ENCODE peak calls at places on chromosomes 11 and 22, in four cellular contexts. X is body of pancreas, Y is SJSA1, L is substantia nigra. Q is an unnamed sample.

GRCh38 chr11:116819049-116819448 is 4.1 kb downstream of the APOA4 start:
- DNase-seq in X (no peak), Y (no peak), L (no peak), Q (no peak)

GRCh38 chr22:39244496-39245129 is at the start of gene PDGFB:
- DNase-seq in X (peak), Y (no peak), L (peak), Q (no peak)

GRCh38 chr11:16883179-16883578 is 131.0 kb downstream of the PLEKHA7 start:
- DNase-seq in X (no peak), Y (no peak), L (no peak), Q (no peak)

GRCh38 chr22:45617948-45618347 is 53.7 kb upstream of the ATXN10 start:
- DNase-seq in X (no peak), Y (no peak), L (no peak), Q (no peak)

GRCh38 chr22:26616650-26617049 is 1.2 kb downstream of the CRYBB1 start:
- DNase-seq in X (no peak), Y (no peak), L (no peak), Q (peak)

GRCh38 chr11:30710216-30710615 is 124.1 kb upstream of the MPPED2 start:
- DNase-seq in X (no peak), Y (no peak), L (no peak), Q (peak)

GRCh38 chr11:134504146-134504905 is 92.3 kb upstream of the B3GAT1 start:
- DNase-seq in X (no peak), Y (no peak), L (no peak), Q (no peak)

GRCh38 chr22:46064236-46064965 is 85.9 kb upstream of the PPARA start:
- DNase-seq in X (peak), Y (peak), L (no peak), Q (no peak)

GRCh38 chr11:4038973-4039372 is 55.6 kb upstream of the RRM1 start:
- DNase-seq in X (no peak), Y (no peak), L (no peak), Q (no peak)

GRCh38 chr22:40768187-40768586 is 51.0 kb downstream of the SLC25A17 start:
- DNase-seq in X (no peak), Y (no peak), L (no peak), Q (no peak)

GRCh38 chr11:44626645-44627044 is 61.2 kb downstream of the CD82 start:
- DNase-seq in X (no peak), Y (no peak), L (no peak), Q (no peak)

GRCh38 chr11:115912484-115912945 is 408.3 kb upstream of the CADM1 start:
- DNase-seq in X (no peak), Y (no peak), L (no peak), Q (no peak)

GRCh38 chr22:44667829-44668189 is 34.2 kb upstream of the PRR5 start:
- DNase-seq in X (peak), Y (no peak), L (no peak), Q (no peak)

GRCh38 chr11:57556041-57556440 is 11.4 kb downstream of the UBE2L6 start:
- DNase-seq in X (no peak), Y (no peak), L (no peak), Q (no peak)

GRCh38 chr11:5851002-5851401 is 6.5 kb downstream of the OR52E8 start:
- DNase-seq in X (no peak), Y (no peak), L (no peak), Q (no peak)

GRCh38 chr11:2102132-2102882 is 36.9 kb downstream of the IGF2 start:
- DNase-seq in X (no peak), Y (no peak), L (no peak), Q (no peak)

DNA sequence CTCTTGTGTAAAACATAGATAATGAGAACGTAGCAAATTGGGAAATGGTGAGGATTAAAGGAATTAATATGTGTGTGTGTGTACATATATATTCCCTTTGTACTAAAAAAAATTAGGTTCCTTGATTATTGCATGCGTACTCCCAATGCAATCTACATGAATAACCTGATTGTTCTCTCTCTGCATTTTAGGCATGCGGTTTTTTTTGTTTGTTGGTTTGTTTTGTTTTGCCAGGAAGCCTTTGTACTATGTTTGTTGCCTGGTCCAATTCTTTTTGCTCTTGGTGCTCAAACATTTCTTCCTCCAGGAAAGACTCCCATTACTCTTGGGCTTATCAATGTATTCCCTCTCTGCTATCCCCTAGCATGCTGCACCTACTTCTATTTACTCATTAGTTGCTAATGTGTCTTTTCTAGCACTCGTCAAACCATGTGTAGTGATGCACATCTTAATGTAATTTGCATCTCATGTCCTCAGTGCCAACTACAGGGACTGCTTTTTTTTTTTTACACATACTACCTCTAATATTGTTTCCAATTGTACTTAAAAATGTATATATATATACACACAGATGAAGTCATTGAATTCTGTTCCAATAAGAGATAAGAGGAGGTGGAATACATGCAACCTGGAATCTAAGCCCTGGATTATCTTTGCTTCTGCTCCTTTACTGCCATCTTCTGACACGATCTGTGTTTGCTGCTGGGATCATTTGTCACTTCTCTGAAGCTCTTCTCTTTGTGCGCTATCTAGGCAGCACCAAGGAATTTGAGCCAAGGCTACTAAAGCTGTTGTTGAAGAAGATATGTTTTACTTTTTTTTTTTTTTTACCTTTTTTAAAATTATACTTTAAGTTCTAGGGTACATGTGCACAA is 197.2 kb upstream of the ANO3 start:
- DNase-seq in X (no peak), Y (no peak), L (no peak), Q (peak)
- H3K27ac ChIP-seq in X (no peak), Y (no peak), L (no peak), Q (no peak)

DNA sequence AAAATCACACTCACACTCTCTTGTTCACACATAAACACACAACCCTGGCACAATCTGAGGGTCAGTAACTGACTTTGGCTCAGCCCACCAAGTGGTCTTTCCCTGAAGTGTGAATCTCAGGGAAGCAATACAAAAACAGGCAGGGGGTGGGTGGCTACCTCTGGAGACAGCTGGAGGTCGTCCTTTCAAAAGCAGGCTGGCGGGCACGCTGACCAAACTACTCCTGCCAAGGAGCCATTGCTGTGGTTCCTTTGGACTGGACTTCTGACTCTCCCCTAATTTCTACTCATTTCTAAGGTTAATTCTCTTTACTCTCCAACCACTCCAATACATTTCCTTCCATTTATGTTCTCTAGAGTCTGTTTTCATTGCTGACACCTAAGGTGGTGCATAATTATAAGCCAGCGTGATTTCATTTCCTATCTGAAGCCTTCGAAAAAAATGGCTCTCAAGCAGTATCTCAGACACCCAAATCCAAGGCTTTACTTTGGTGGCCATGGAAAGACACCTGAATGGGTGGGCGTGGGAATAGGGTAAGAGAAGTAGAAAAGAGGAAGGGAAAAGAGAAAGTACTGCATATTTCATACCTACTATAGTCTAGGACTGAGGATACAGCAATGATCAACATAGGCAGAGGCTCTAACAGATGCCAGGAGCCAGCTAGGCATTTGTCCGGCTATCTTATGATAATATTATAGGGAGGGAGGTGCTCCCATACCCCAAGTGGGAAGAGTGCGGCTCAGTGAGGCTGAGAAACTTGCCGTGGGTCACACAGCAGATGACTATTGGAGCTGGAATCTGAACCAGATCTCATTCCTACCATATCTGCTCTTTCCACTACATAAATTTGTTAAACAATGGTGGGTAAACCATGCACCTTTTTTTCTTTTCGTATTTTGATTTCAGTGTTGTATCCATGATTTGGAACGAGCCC is 22.0 kb downstream of the FZD4 start:
- DNase-seq in X (no peak), Y (no peak), L (no peak), Q (no peak)
- H3K27ac ChIP-seq in X (no peak), Y (no peak), L (no peak), Q (peak)

GRCh38 chr11:76783901-76784813 is 1.0 kb downstream of the TSKU start:
- DNase-seq in X (peak), Y (peak), L (no peak), Q (peak)
- H3K27ac ChIP-seq in X (peak), Y (peak), L (no peak), Q (peak)

GRCh38 chr22:30291334-30291892 is 2.1 kb upstream of the CASTOR1 start:
- DNase-seq in X (no peak), Y (no peak), L (no peak), Q (no peak)
- H3K27ac ChIP-seq in X (peak), Y (peak), L (peak), Q (peak)